ENCODE peak calls at places on chromosomes 11 and 22, in nine cellular contexts. W is CD4-positive, alpha-beta T cell; P is IMR-90; G is psoas muscle; Q is fibroblast of lung; T is pancreas; S is HL-60; N is right atrium auricular region; X is thoracic aorta. F is an unnamed sample.

GRCh38 chr11:64357904-64358535 is 942 bp upstream of the RPS6KA4 start:
- DNase-seq in W (no peak), X (no peak), N (no peak), T (no peak), Q (peak), S (peak), G (no peak), P (no peak), F (peak)

GRCh38 chr22:32050678-32051515 is 7.8 kb downstream of the SLC5A1 start:
- DNase-seq in G (peak), X (no peak), S (peak), N (peak), P (peak), Q (peak), W (peak), T (peak), F (no peak)

GRCh38 chr11:12687740-12688139 is 13.5 kb downstream of the TEAD1 start:
- DNase-seq in W (no peak), Q (no peak), X (no peak), P (no peak), G (no peak), N (no peak), S (no peak), T (peak), F (no peak)

GRCh38 chr11:70650075-70650909 is 252.0 kb downstream of the CTTN start:
- DNase-seq in S (peak), Q (peak), X (no peak), G (peak), T (peak), P (peak), N (no peak), W (peak), F (no peak)

GRCh38 chr11:57432017-57432590 is 5.2 kb upstream of the SLC43A3 start:
- DNase-seq in P (no peak), W (no peak), G (no peak), S (peak), Q (no peak), T (no peak), X (no peak), N (no peak), F (no peak)

GRCh38 chr11:73750238-73750637 is 10.6 kb downstream of the RAB6A start:
- DNase-seq in X (no peak), S (peak), Q (no peak), G (no peak), W (no peak), P (no peak), N (no peak), T (no peak), F (no peak)

GRCh38 chr11:68903631-68904457 is at the start of the genes IGHMBP2 and MRPL21:
- DNase-seq in T (peak), S (peak), W (peak), Q (peak), P (peak), G (peak), X (peak), N (peak), F (peak)

GRCh38 chr11:83156996-83157754 is at the start of gene PCF11:
- DNase-seq in G (no peak), W (no peak), Q (no peak), S (no peak), X (no peak), P (no peak), N (no peak), T (no peak), F (no peak)

GRCh38 chr11:43315966-43316365 is 4.2 kb downstream of the API5 start:
- DNase-seq in W (no peak), G (no peak), N (no peak), X (no peak), P (no peak), T (no peak), Q (peak), S (no peak), F (no peak)

GRCh38 chr22:18978506-18978905 is 42.4 kb upstream of the PRODH start:
- DNase-seq in X (no peak), W (no peak), Q (no peak), N (no peak), P (no peak), S (no peak), T (no peak), G (no peak), F (no peak)

GRCh38 chr22:27798526-27799333 is 2.8 kb downstream of the MN1 start:
- DNase-seq in T (no peak), S (no peak), N (no peak), Q (peak), X (no peak), P (no peak), G (no peak), W (no peak), F (no peak)

GRCh38 chr22:39546889-39547586 is 14.5 kb upstream of the RPS19BP1 start:
- DNase-seq in X (no peak), W (no peak), P (peak), Q (peak), N (no peak), G (no peak), T (no peak), S (no peak), F (no peak)

GRCh38 chr11:77244277-77245014 is 57.0 kb downstream of the GDPD4 start:
- DNase-seq in T (no peak), N (no peak), Q (peak), S (no peak), G (no peak), W (no peak), P (peak), X (no peak), F (no peak)

GRCh38 chr22:23065495-23066122 is 4.7 kb upstream of the GNAZ start:
- DNase-seq in Q (no peak), X (no peak), N (peak), G (no peak), T (no peak), P (no peak), S (no peak), W (no peak), F (peak)

GRCh38 chr11:118658372-118659313 is 20.8 kb downstream of the TREH start:
- DNase-seq in G (no peak), T (no peak), S (no peak), N (no peak), Q (peak), X (no peak), W (no peak), P (no peak), F (no peak)

GRCh38 chr11:91163619-91164451 is 941.0 kb upstream of the CHORDC1 start:
- DNase-seq in T (no peak), G (no peak), P (peak), N (no peak), W (no peak), X (no peak), S (no peak), Q (peak), F (no peak)

GRCh38 chr11:114145166-114145695 is 85.7 kb downstream of the ZBTB16 start:
- DNase-seq in W (no peak), S (no peak), P (no peak), T (no peak), N (no peak), Q (no peak), G (no peak), X (no peak), F (no peak)

GRCh38 chr22:50074551-50075042 is 10.6 kb downstream of the MLC1 start:
- DNase-seq in W (no peak), N (no peak), X (no peak), Q (no peak), T (peak), P (no peak), S (no peak), G (no peak), F (no peak)

GRCh38 chr11:125404136-125404810 is 91.8 kb downstream of the FEZ1 start:
- DNase-seq in G (peak), S (no peak), N (no peak), Q (no peak), W (no peak), T (no peak), P (no peak), X (no peak), F (no peak)

GRCh38 chr11:27505781-27506180 is 788 bp downstream of the LIN7C start:
- DNase-seq in W (no peak), S (no peak), X (no peak), T (no peak), N (no peak), G (no peak), P (peak), Q (peak), F (no peak)

GRCh38 chr11:128492461-128492860 is 94.9 kb downstream of the ETS1 start:
- DNase-seq in W (no peak), X (no peak), S (no peak), T (no peak), G (no peak), N (no peak), Q (peak), P (peak), F (no peak)

GRCh38 chr11:95152878-95153856 is 63.5 kb downstream of the ENDOD1 start:
- DNase-seq in P (no peak), N (no peak), S (no peak), T (no peak), G (no peak), W (no peak), Q (no peak), X (no peak), F (no peak)

GRCh38 chr11:100585728-100586127 is 101.4 kb upstream of the ARHGAP42 start:
- DNase-seq in W (no peak), G (no peak), N (no peak), Q (no peak), X (no peak), S (no peak), T (no peak), P (no peak), F (no peak)

GRCh38 chr11:12768731-12769673 is 94.8 kb downstream of the TEAD1 start:
- DNase-seq in W (no peak), N (no peak), X (no peak), P (no peak), T (no peak), S (no peak), Q (no peak), G (no peak), F (no peak)

GRCh38 chr22:36288571-36289405 is 35.9 kb downstream of the APOL1 start:
- DNase-seq in Q (no peak), X (no peak), T (no peak), S (no peak), W (no peak), G (no peak), P (no peak), N (no peak), F (no peak)

GRCh38 chr11:71928739-71929443 is at the start of gene RNF121:
- DNase-seq in Q (peak), S (peak), T (peak), W (peak), N (peak), G (peak), P (peak), X (peak), F (peak)

GRCh38 chr11:30106782-30107181 is 90.0 kb upstream of the KCNA4 start:
- DNase-seq in W (no peak), X (no peak), G (no peak), N (no peak), T (no peak), Q (no peak), S (no peak), P (no peak), F (no peak)

GRCh38 chr22:31327786-31328544 is 18.2 kb downstream of the PATZ1 start:
- DNase-seq in T (no peak), Q (no peak), W (no peak), G (no peak), P (no peak), S (no peak), X (no peak), N (no peak), F (no peak)

GRCh38 chr11:47946682-47947575 is 33.4 kb upstream of the PTPRJ start:
- DNase-seq in W (no peak), S (peak), P (peak), Q (peak), T (peak), X (peak), N (peak), G (peak), F (peak)

GRCh38 chr22:30866811-30867271 is 101.7 kb downstream of the MORC2 start:
- DNase-seq in W (no peak), T (no peak), Q (no peak), P (no peak), G (no peak), N (no peak), S (no peak), X (no peak), F (peak)

GRCh38 chr11:69460540-69461257 is 20.8 kb upstream of the LINC01488 start:
- DNase-seq in G (no peak), T (no peak), Q (peak), N (no peak), X (no peak), W (no peak), P (peak), S (no peak), F (no peak)

GRCh38 chr22:31274017-31274416 is 18.3 kb downstream of the PIK3IP1 start:
- DNase-seq in P (no peak), X (no peak), S (no peak), Q (no peak), G (no peak), W (no peak), N (no peak), T (no peak), F (no peak)

GRCh38 chr11:4154503-4154902 is 59.9 kb downstream of the RRM1 start:
- DNase-seq in S (no peak), W (no peak), T (no peak), N (no peak), P (no peak), G (no peak), Q (no peak), X (no peak), F (no peak)

GRCh38 chr11:33695051-33695566 is 5.5 kb downstream of the C11orf91 start:
- DNase-seq in S (no peak), W (no peak), G (no peak), N (no peak), Q (no peak), X (no peak), P (no peak), T (peak), F (no peak)

GRCh38 chr11:63871962-63872832 is 33.3 kb downstream of the MARK2 start:
- DNase-seq in Q (peak), S (peak), N (peak), W (peak), X (peak), P (peak), G (peak), T (peak), F (peak)

GRCh38 chr11:13223112-13223511 is 54.5 kb upstream of the BMAL1 start:
- DNase-seq in S (no peak), X (no peak), G (no peak), W (no peak), P (no peak), N (no peak), T (no peak), Q (no peak), F (no peak)

GRCh38 chr22:20206709-20207215 is 55.9 kb upstream of the CCDC188 start:
- DNase-seq in X (no peak), N (no peak), T (no peak), S (no peak), Q (no peak), W (no peak), P (peak), G (no peak), F (no peak)

GRCh38 chr11:8033791-8034585 is 46.9 kb downstream of the EIF3F start:
- DNase-seq in S (no peak), N (peak), P (no peak), G (no peak), Q (no peak), T (no peak), W (no peak), X (no peak), F (peak)

GRCh38 chr22:44194569-44194968 is 13.8 kb downstream of the PARVG start:
- DNase-seq in Q (no peak), T (no peak), X (no peak), G (no peak), W (no peak), P (no peak), N (no peak), S (no peak), F (no peak)

GRCh38 chr22:44195189-44195871 is 14.6 kb downstream of the PARVG start:
- DNase-seq in Q (no peak), X (no peak), G (no peak), P (no peak), N (no peak), W (no peak), S (no peak), T (no peak), F (no peak)

GRCh38 chr22:44196731-44197131 is 16.0 kb downstream of the PARVG start:
- DNase-seq in G (no peak), S (no peak), W (no peak), P (no peak), Q (no peak), N (no peak), X (no peak), T (no peak), F (no peak)

GRCh38 chr22:44197271-44197670 is 16.5 kb downstream of the PARVG start:
- DNase-seq in Q (no peak), T (no peak), X (no peak), N (no peak), W (no peak), P (no peak), S (no peak), G (no peak), F (no peak)

DNA sequence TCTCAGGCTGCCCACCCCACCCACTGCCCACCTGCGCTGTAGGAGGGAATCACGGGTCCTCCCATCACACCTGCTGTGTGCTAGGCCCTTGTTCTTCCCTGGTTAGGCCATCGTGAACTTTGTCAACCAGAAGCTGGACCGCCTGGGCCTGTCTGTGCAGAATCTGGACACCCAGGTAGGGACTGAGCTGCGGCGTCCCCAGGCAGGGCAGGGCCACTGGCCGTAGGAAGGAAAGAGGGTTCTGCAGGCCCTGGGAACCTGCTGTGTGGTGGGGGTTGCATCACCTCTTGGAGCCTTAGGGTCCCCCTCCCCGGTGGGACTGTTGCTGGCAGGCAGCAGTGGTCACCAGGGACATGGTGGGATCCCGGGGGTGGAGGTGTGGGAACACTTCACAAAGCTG is 15.5 kb downstream of the PARVG start:
- DNase-seq in X (no peak), G (no peak), T (no peak), Q (no peak), P (no peak), S (no peak), W (no peak), N (no peak), F (no peak)
- H3K27ac ChIP-seq in X (no peak), G (no peak), T (no peak), Q (no peak), P (no peak), S (no peak), W (no peak), N (no peak), F (no peak)

DNA sequence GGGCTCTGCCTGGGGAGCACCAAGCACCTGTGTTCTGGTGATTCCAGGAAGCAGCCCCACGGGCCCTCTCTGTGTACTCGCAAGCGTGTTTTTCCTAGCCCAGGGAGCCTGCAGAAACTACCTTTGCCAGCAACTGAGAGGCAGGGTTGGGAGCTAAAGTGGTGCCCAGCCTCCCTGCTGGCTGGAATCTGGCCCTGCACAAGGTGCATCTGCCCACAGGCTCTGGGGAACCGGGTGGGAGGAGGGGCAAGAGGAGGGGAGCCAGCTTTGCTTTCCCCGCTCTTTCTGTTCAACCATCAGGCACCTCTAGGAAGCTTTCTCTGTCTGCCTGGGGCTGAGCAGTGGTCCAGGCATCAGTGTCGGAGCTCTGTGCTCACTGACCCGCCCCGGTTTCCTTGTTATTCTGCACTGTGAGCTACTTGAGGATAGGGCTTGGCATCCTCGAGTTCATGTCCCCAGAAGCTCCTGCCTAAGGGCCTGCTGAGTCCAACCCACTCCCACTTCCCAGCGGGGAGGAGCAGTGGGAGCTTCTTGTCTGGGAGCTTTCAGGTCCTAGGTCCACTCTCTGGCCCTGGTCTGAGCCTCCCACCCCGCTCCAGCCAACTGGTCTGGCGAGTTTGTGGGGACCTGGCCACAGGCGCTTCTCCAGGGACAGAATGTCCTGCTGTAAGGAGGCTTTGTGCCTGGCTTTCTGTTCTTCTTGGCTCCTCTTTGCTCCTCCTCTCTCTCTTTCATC is 14.9 kb downstream of the DAGLA start:
- DNase-seq in T (no peak), X (no peak), S (no peak), N (peak), W (no peak), P (no peak), G (peak), Q (no peak), F (no peak)
- TF ChIP-seq CTCF in T (no peak), X (no peak), S (no peak), N (peak), W (no peak), P (peak), G (peak), Q (no peak), F (no peak)

GRCh38 chr22:29370556-29370955 is 17.8 kb downstream of the AP1B1 start:
- DNase-seq in G (no peak), N (no peak), Q (no peak), W (no peak), T (no peak), S (no peak), X (no peak), P (no peak), F (no peak)
- H3K27ac ChIP-seq in G (peak), N (no peak), Q (no peak), W (no peak), T (no peak), S (no peak), X (no peak), P (no peak), F (no peak)

GRCh38 chr11:10076458-10077141 is 217.4 kb downstream of the SBF2 start:
- DNase-seq in S (peak), G (peak), Q (peak), X (peak), W (no peak), T (no peak), N (no peak), P (peak), F (no peak)
- TF ChIP-seq CTCF in S (peak), G (peak), Q (peak), X (peak), W (peak), T (no peak), N (peak), P (peak), F (no peak)

DNA sequence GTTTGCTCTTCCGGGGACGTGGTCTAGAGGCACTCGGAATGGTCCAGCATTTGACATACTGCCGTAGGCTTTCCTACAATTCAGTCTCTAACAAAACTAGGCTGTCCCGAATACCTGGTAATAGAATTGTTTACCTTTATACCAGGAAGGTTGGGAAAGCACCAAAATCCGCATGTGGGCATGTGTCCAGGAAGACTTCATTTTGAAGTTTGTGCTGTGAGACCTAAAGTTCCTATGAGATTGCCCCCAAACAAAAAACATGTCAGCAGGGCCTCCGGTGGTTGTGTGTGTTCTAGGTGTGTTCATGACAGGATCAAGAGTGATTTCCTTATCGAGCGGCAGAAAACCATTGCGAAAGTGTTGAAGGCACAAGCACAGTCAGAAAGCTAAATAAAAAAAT is 26.1 kb downstream of the HSPA8 start:
- DNase-seq in G (no peak), P (no peak), X (no peak), W (no peak), N (no peak), T (no peak), Q (no peak), S (no peak), F (no peak)
- H3K27ac ChIP-seq in G (no peak), P (no peak), X (no peak), W (no peak), N (no peak), T (no peak), Q (no peak), S (no peak), F (no peak)

GRCh38 chr11:396511-396947 is 2.5 kb downstream of the PKP3 start:
- DNase-seq in P (no peak), N (no peak), Q (peak), X (no peak), W (no peak), G (no peak), S (peak), T (no peak), F (no peak)
- TF ChIP-seq CTCF in P (peak), N (no peak), Q (peak), X (no peak), W (no peak), G (peak), S (peak), T (no peak), F (no peak)

GRCh38 chr11:93730108-93731107 is 10.9 kb downstream of the TAF1D start:
- DNase-seq in W (no peak), N (no peak), X (no peak), Q (no peak), P (no peak), S (no peak), T (no peak), G (no peak), F (no peak)
- H3K27ac ChIP-seq in W (no peak), N (no peak), X (no peak), Q (no peak), P (no peak), S (no peak), T (no peak), G (no peak), F (no peak)